ENCODE peak calls at places on chromosomes 1 and 21, in four cellular contexts. Z is activated naive CD4-positive, alpha-beta T cell; R is MM.1S; S is type B pancreatic cell. F is an unnamed sample.

GRCh38 chr1:145918144-145918991 is at the start of gene PEX11B:
- DNase-seq in Z (peak), R (peak), S (peak), F (peak)

GRCh38 chr1:52288286-52288685 is 77.7 kb downstream of the CC2D1B start:
- DNase-seq in Z (no peak), R (no peak), S (no peak), F (no peak)

GRCh38 chr1:235652364-235652763 is 2.8 kb upstream of the GNG4 start:
- DNase-seq in Z (no peak), R (no peak), S (no peak), F (peak)

GRCh38 chr1:119228318-119228717 is 87.9 kb upstream of the WARS2 start:
- DNase-seq in Z (no peak), R (no peak), S (no peak), F (no peak)

GRCh38 chr1:25799758-25800537 is at the start of gene SELENON:
- DNase-seq in Z (peak), R (no peak), S (no peak), F (no peak)

GRCh38 chr1:18730321-18730720 is 99.7 kb downstream of the PAX7 start:
- DNase-seq in Z (no peak), R (no peak), S (no peak), F (no peak)

GRCh38 chr1:203368624-203369451 is 17.9 kb upstream of the FMOD start:
- DNase-seq in Z (no peak), R (peak), S (no peak), F (no peak)

GRCh38 chr1:16155537-16156410 is at the start of gene EPHA2:
- DNase-seq in Z (no peak), R (no peak), S (peak), F (peak)

GRCh38 chr1:173330149-173330951 is 123.2 kb upstream of the TNFSF4 start:
- DNase-seq in Z (no peak), R (peak), S (no peak), F (no peak)

GRCh38 chr1:225318706-225319575 is 108.9 kb downstream of the LBR start:
- DNase-seq in Z (no peak), R (peak), S (no peak), F (no peak)

GRCh38 chr1:97252076-97252475 is 530.5 kb downstream of the PTBP2 start:
- DNase-seq in Z (no peak), R (no peak), S (no peak), F (no peak)

GRCh38 chr21:29928537-29928936 is 11.3 kb downstream of the GRIK1 start:
- DNase-seq in Z (no peak), R (no peak), S (no peak), F (no peak)

F was measured in osteocyte.